ENCODE peak calls at places on chromosomes 1 and 21, in six cellular contexts. A, K, L, H, R and Y are unnamed samples.

GRCh38 chr1:9850442-9851162 is 26.8 kb upstream of the CLSTN1 start:
- DNase-seq in A (no peak), K (no peak), L (peak), H (peak), R (no peak), Y (no peak)

GRCh38 chr1:44895919-44896734 is 53.1 kb upstream of the PTCH2 start:
- DNase-seq in A (no peak), K (no peak), L (no peak), H (no peak), R (no peak), Y (no peak)

GRCh38 chr1:16716691-16717173 is 23.6 kb upstream of the RNU1-4 start:
- DNase-seq in A (no peak), K (no peak), L (no peak), H (peak), R (no peak), Y (no peak)

GRCh38 chr21:46322351-46323226 is 1.1 kb downstream of the C21orf58 start:
- DNase-seq in A (no peak), K (no peak), L (peak), H (peak), R (peak), Y (no peak)

GRCh38 chr1:59298178-59298583 is 1.3 kb downstream of the FGGY start:
- DNase-seq in A (no peak), K (no peak), L (no peak), H (no peak), R (no peak), Y (no peak)

GRCh38 chr1:214123061-214123784 is 135.4 kb downstream of the PROX1 start:
- DNase-seq in A (no peak), K (peak), L (peak), H (peak), R (peak), Y (no peak)

GRCh38 chr1:11531943-11532342 is 53.0 kb downstream of the DISP3 start:
- DNase-seq in A (no peak), K (no peak), L (no peak), H (no peak), R (no peak), Y (no peak)

GRCh38 chr21:32189688-32190483 is 89.0 kb downstream of the MIS18A start:
- DNase-seq in A (no peak), K (no peak), L (no peak), H (no peak), R (no peak), Y (no peak)

GRCh38 chr21:46226920-46227599 is 1.5 kb downstream of the LSS start:
- DNase-seq in A (no peak), K (no peak), L (no peak), H (peak), R (no peak), Y (no peak)

GRCh38 chr1:244341455-244342450 is 110.0 kb downstream of the ADSS2 start:
- DNase-seq in A (no peak), K (no peak), L (peak), H (no peak), R (no peak), Y (no peak)

GRCh38 chr1:85569122-85569521 is 11.4 kb upstream of the CCN1 start:
- DNase-seq in A (no peak), K (peak), L (no peak), H (no peak), R (no peak), Y (no peak)

GRCh38 chr1:198529414-198529813 is 11.1 kb downstream of the ATP6V1G3 start:
- DNase-seq in A (no peak), K (peak), L (no peak), H (no peak), R (no peak), Y (no peak)

GRCh38 chr1:151198254-151199127 is at the start of gene PIP5K1A:
- DNase-seq in A (peak), K (peak), L (peak), H (peak), R (peak), Y (peak)

GRCh38 chr1:177569476-177569875 is 398.7 kb downstream of the BRINP2 start:
- DNase-seq in A (no peak), K (no peak), L (no peak), H (no peak), R (no peak), Y (no peak)

GRCh38 chr1:116243673-116244101 is 129.4 kb upstream of the ATP1A1 start:
- DNase-seq in A (no peak), K (no peak), L (no peak), H (no peak), R (no peak), Y (no peak)

GRCh38 chr1:245797592-245798366 is 643.0 kb downstream of the KIF26B start:
- DNase-seq in A (no peak), K (no peak), L (peak), H (peak), R (no peak), Y (no peak)

GRCh38 chr1:72122099-72122893 is 160.0 kb downstream of the NEGR1 start:
- DNase-seq in A (no peak), K (no peak), L (no peak), H (no peak), R (no peak), Y (no peak)

GRCh38 chr1:7915826-7916225 is 24.8 kb downstream of the TNFRSF9 start:
- DNase-seq in A (no peak), K (no peak), L (no peak), H (no peak), R (no peak), Y (no peak)

GRCh38 chr1:20913242-20913641 is 126.1 kb upstream of the HP1BP3 start:
- DNase-seq in A (no peak), K (no peak), L (no peak), H (no peak), R (no peak), Y (no peak)

GRCh38 chr1:64000021-64000420 is 203.4 kb upstream of the UBE2U start:
- DNase-seq in A (no peak), K (no peak), L (peak), H (no peak), R (no peak), Y (no peak)

GRCh38 chr1:116763787-116764465 is 9.7 kb downstream of the CD2 start:
- DNase-seq in A (no peak), K (no peak), L (peak), H (peak), R (no peak), Y (no peak)

GRCh38 chr1:38253314-38253713 is 206.7 kb upstream of the POU3F1 start:
- DNase-seq in A (no peak), K (no peak), L (no peak), H (no peak), R (no peak), Y (no peak)

GRCh38 chr1:213759359-213760181 is 228.2 kb upstream of the PROX1 start:
- DNase-seq in A (no peak), K (no peak), L (no peak), H (no peak), R (no peak), Y (no peak)

GRCh38 chr1:202286622-202287097 is 55.1 kb downstream of the UBE2T start:
- DNase-seq in A (no peak), K (no peak), L (no peak), H (no peak), R (no peak), Y (no peak)

GRCh38 chr1:27392778-27393635 is 585 bp downstream of the GPR3 start:
- DNase-seq in A (no peak), K (no peak), L (peak), H (no peak), R (no peak), Y (no peak)

GRCh38 chr1:24702511-24703293 is 42.5 kb upstream of the CLIC4 start:
- DNase-seq in A (no peak), K (no peak), L (peak), H (no peak), R (no peak), Y (no peak)

GRCh38 chr21:29091032-29091431 is 17.6 kb upstream of the CCT8 start:
- DNase-seq in A (no peak), K (peak), L (no peak), H (no peak), R (no peak), Y (no peak)

GRCh38 chr1:56295949-56296929 is 283.1 kb downstream of the PLPP3 start:
- DNase-seq in A (no peak), K (no peak), L (no peak), H (no peak), R (no peak), Y (no peak)

GRCh38 chr1:203649551-203650011 is 22.9 kb downstream of the ATP2B4 start:
- DNase-seq in A (no peak), K (no peak), L (no peak), H (no peak), R (no peak), Y (peak)

GRCh38 chr21:31475223-31475622 is 131.2 kb upstream of the TIAM1 start:
- DNase-seq in A (no peak), K (no peak), L (no peak), H (no peak), R (no peak), Y (no peak)

GRCh38 chr1:226739696-226740065 is 599 bp upstream of the ITPKB start:
- DNase-seq in A (no peak), K (no peak), L (no peak), H (peak), R (no peak), Y (no peak)

GRCh38 chr1:54052470-54052933 is 502 bp downstream of the TMEM59 start:
- DNase-seq in A (no peak), K (no peak), L (peak), H (peak), R (no peak), Y (peak)

GRCh38 chr1:160410412-160411005 is 10.1 kb downstream of the VANGL2 start:
- DNase-seq in A (no peak), K (no peak), L (peak), H (no peak), R (no peak), Y (no peak)

GRCh38 chr1:89524369-89525168 is at the start of gene LRRC8B:
- DNase-seq in A (peak), K (peak), L (peak), H (peak), R (peak), Y (peak)

GRCh38 chr1:179709841-179710329 is 33.2 kb upstream of the FAM163A start:
- DNase-seq in A (no peak), K (no peak), L (no peak), H (peak), R (peak), Y (peak)

GRCh38 chr21:14956826-14957225 is 108.0 kb downstream of the NRIP1 start:
- DNase-seq in A (no peak), K (peak), L (no peak), H (no peak), R (no peak), Y (no peak)

GRCh38 chr1:41739061-41739955 is 179.4 kb downstream of the HIVEP3 start:
- DNase-seq in A (peak), K (peak), L (no peak), H (no peak), R (peak), Y (peak)

GRCh38 chr1:110032327-110032726 is 2.1 kb upstream of the STRIP1 start:
- DNase-seq in A (no peak), K (no peak), L (no peak), H (no peak), R (no peak), Y (no peak)

GRCh38 chr1:110034451-110035235 is at the start of gene STRIP1:
- DNase-seq in A (peak), K (peak), L (peak), H (peak), R (peak), Y (peak)

GRCh38 chr1:110033421-110033820 is 1.0 kb upstream of the STRIP1 start:
- DNase-seq in A (no peak), K (no peak), L (no peak), H (no peak), R (no peak), Y (no peak)

GRCh38 chr1:110035236-110035752 is 870 bp downstream of the STRIP1 start:
- DNase-seq in A (no peak), K (no peak), L (peak), H (no peak), R (no peak), Y (no peak)

DNA sequence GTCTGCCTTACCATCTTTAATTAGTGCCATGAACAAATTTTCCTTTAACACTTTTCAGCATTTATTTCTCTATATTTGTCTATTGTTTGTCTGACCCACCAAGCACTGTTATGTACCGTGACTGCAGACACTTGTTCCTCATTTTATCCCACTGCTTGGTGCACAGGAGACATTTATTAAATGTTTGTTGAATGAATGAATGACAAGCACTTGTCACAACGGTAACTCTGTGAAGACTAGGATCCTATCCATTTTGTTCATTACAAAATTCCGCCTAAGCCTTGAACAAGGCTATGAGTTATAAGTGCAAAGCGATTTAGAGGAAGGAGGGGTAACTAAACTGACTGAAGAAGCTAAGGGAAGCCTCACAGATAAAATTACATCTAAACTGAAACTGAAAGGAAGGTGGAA is 379 bp upstream of the STRIP1 start:
- DNase-seq in A (no peak), K (no peak), L (no peak), H (no peak), R (no peak), Y (no peak)
- H3K4me3 ChIP-seq in A (peak), K (peak), L (peak), H (peak), R (peak), Y (peak)

GRCh38 chr1:205321109-205321958 is at the start of gene NUAK2:
- DNase-seq in A (peak), K (peak), L (peak), H (peak), R (peak), Y (peak)
- H3K27ac ChIP-seq in A (peak), K (peak), L (peak), H (peak), R (peak), Y (peak)

DNA sequence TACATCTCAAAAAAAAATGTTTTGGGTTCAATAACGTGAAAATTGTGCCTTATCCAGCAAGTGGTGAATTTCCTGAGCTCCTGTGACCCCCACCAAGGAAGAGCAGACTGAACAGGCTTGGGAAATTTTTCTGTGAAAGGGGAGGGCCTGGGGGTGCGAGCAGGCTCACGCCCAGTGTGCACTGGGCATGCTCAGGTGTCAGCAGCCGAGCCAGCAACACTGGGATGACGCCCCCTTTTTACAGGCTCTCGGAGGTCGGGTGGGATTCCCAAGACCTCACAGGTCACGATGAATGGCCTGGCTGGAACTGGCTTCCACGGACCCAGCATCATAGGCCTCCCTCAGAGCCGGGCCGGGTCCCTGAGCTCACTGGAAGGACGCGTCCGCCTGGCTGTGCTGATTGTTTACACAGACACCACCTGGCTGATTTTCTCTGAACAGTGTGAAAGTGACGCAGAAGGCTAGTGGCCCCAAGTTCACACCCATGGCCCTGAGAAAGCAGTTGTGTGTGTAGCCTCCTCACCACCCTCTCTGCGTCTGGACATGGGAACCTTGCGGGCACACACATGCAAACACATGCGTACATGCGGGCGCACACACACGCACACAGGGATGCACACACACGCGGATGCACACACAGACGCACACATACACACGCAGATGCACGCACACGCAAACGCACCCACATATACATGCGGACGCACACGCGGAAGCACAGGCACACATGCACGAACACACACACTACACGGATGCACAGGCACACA is 9.2 kb downstream of the CSTB start:
- DNase-seq in A (no peak), K (no peak), L (no peak), H (no peak), R (no peak), Y (no peak)
- H3K4me3 ChIP-seq in A (no peak), K (no peak), L (no peak), H (no peak), R (no peak), Y (no peak)

DNA sequence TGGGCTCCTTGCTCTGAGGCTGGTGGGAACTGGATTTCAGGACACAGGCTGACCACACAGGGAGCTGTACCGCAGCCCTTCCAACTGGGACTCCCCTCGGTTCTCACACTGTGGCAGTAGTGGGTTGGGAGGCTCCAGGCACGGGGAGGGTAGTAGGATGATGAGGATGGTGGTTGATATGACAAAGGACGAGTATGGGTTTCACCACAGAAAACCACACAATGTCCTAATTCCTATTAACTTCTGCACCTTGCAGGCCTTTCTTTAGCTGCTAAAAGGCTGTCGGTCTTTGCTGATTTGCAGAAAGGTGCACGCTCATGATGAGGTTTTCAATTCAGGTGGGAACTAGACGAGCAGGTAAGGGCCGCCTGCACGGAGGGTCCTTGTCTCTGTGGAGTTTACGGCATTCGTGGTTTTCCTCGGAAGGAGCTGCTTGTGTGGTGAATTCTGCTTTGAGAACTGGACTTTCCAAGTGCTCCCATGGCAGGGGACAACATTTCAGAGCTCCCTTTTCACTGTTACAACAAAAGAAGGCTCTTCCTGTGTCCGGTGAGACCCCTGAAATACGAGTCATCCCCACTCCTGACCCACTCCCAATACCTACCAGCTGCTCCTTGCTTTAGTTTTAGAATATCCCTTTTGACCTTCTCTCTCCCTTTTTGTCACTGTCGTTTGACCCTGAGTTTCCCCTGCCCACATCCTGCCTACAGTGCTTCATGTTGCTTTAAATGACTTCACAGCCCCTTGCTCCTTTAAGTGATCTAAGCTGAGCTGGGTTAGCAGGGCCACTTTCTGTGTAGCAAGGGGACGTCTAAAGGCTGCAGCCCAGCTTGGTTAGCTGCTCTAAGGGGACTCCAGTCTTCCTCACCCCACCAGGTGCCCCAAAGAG is 125.1 kb downstream of the MRPS6 start:
- DNase-seq in A (peak), K (no peak), L (no peak), H (peak), R (peak), Y (no peak)
- H3K27ac ChIP-seq in A (peak), K (no peak), L (no peak), H (no peak), R (peak), Y (no peak)

GRCh38 chr1:112509005-112509659 is 367 bp downstream of the WNT2B start:
- DNase-seq in A (peak), K (no peak), L (peak), H (no peak), R (peak), Y (no peak)

GRCh38 chr1:112508242-112509004 is at the start of gene WNT2B:
- DNase-seq in A (peak), K (no peak), L (peak), H (peak), R (peak), Y (peak)

GRCh38 chr1:112507896-112508241 is 896 bp upstream of the WNT2B start:
- DNase-seq in A (no peak), K (no peak), L (peak), H (peak), R (peak), Y (no peak)

GRCh38 chr1:112510340-112510739 is 1.6 kb downstream of the WNT2B start:
- DNase-seq in A (no peak), K (no peak), L (peak), H (no peak), R (no peak), Y (no peak)

DNA sequence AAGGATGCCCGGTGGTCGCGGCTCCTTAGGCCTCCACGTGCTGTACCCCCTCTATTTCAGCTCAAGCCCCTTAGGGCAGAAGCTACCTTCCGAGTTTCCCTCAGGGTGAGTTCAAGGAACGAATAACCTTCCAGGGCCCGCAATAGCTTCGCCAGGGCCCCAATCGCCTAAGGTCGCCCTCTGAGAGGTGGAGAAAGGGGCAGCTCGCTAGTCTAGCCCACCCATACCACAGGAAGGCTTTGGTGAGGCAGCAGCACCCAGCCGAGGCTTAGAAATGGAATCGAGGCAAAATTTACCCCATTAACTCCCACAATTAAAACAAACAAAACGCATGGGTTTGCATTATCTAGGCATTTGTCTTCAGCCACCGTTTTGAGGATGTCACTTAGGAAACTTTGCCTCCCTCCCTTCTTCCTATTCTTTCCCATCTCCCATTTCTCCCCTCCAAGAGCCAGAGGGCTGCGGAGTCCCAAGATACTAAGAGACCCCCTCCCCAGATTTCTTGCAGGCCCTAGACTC is 954 bp downstream of the WNT2B start:
- DNase-seq in A (no peak), K (no peak), L (peak), H (no peak), R (no peak), Y (no peak)
- H3K4me3 ChIP-seq in A (no peak), K (no peak), L (peak), H (no peak), R (no peak), Y (peak)